ENCODE peak calls at places on chromosomes 13 and 19, in six cellular contexts. S, F, K, A, Y and D are unnamed samples.

GRCh38 chr13:25502551-25502950 is 130.8 kb downstream of the ATP8A2 start:
- DNase-seq in S (no peak), F (no peak), K (no peak), A (no peak), Y (no peak), D (no peak)

GRCh38 chr13:21668665-21669599 is 1.9 kb upstream of the FGF9 start:
- DNase-seq in S (no peak), F (no peak), K (no peak), A (no peak), Y (peak; percentile 67), D (no peak)

GRCh38 chr13:97212540-97213146 is 9.5 kb upstream of the MBNL2 start:
- DNase-seq in S (peak; percentile 34), F (no peak), K (no peak), A (peak; percentile 42), Y (peak; percentile 37), D (no peak)

GRCh38 chr19:11138659-11139526 is 16.7 kb downstream of the SPC24 start:
- DNase-seq in S (peak; percentile 90), F (no peak), K (no peak), A (peak; percentile 68), Y (no peak), D (no peak)

GRCh38 chr13:114025432-114026127 is 51.7 kb upstream of the C13orf46 start:
- DNase-seq in S (peak; percentile 65), F (no peak), K (no peak), A (no peak), Y (no peak), D (no peak)

GRCh38 chr13:100363351-100363750 is 225.2 kb downstream of the GGACT start:
- DNase-seq in S (no peak), F (no peak), K (peak; percentile 51), A (no peak), Y (no peak), D (no peak)

GRCh38 chr13:44132710-44133109 is 240.9 kb upstream of the SERP2 start:
- DNase-seq in S (no peak), F (no peak), K (no peak), A (peak; percentile 64), Y (no peak), D (no peak)

GRCh38 chr19:32238076-32238475 is 107.3 kb upstream of the ZNF507 start:
- DNase-seq in S (no peak), F (no peak), K (no peak), A (no peak), Y (peak; percentile 12), D (no peak)

GRCh38 chr19:30224689-30225606 is 147.2 kb upstream of the ZNF536 start:
- DNase-seq in S (peak; percentile 70), F (no peak), K (no peak), A (no peak), Y (no peak), D (no peak)

GRCh38 chr19:13153627-13154240 is 3.5 kb downstream of the IER2 start:
- DNase-seq in S (peak; percentile 54), F (no peak), K (no peak), A (peak; percentile 44), Y (peak; percentile 68), D (no peak)

GRCh38 chr13:28046981-28047380 is 53.4 kb downstream of the FLT3 start:
- DNase-seq in S (no peak), F (no peak), K (peak; percentile 30), A (no peak), Y (no peak), D (no peak)

GRCh38 chr19:48619692-48620565 is 623 bp downstream of the SPHK2 start:
- DNase-seq in S (no peak), F (no peak), K (no peak), A (no peak), Y (peak; percentile 22), D (no peak)

GRCh38 chr13:29654807-29655547 is 59.5 kb upstream of the SLC7A1 start:
- DNase-seq in S (no peak), F (no peak), K (no peak), A (no peak), Y (no peak), D (no peak)

GRCh38 chr19:30385174-30385573 is 13.0 kb downstream of the ZNF536 start:
- DNase-seq in S (no peak), F (no peak), K (no peak), A (no peak), Y (no peak), D (no peak)

GRCh38 chr13:39542361-39542760 is 60.6 kb downstream of the LHFPL6 start:
- DNase-seq in S (no peak), F (no peak), K (no peak), A (no peak), Y (no peak), D (no peak)

GRCh38 chr13:76882431-76882830 is 3.8 kb downstream of the KCTD12 start:
- DNase-seq in S (no peak), F (no peak), K (peak; percentile 15), A (no peak), Y (peak; percentile 53), D (no peak)

GRCh38 chr19:27733551-27734266 is 1479.2 kb downstream of the UQCRFS1 start:
- DNase-seq in S (no peak), F (no peak), K (no peak), A (no peak), Y (no peak), D (no peak)

GRCh38 chr19:42248270-42249148 is 6.1 kb upstream of the GSK3A start:
- DNase-seq in S (no peak), F (no peak), K (no peak), A (no peak), Y (no peak), D (no peak)

GRCh38 chr19:1286859-1287621 is 1.4 kb downstream of the EFNA2 start:
- DNase-seq in S (no peak), F (no peak), K (no peak), A (no peak), Y (no peak), D (no peak)

GRCh38 chr19:55486971-55487883 is 1.0 kb upstream of the SSC5D start:
- DNase-seq in S (peak; percentile 58), F (peak; percentile 59), K (peak; percentile 81), A (no peak), Y (no peak), D (no peak)

GRCh38 chr13:112990783-112991182 is 21.8 kb downstream of the MCF2L start:
- DNase-seq in S (no peak), F (no peak), K (no peak), A (peak; percentile 88), Y (no peak), D (peak; percentile 81)

GRCh38 chr13:81874681-81875661 is 1534.0 kb upstream of the SPRY2 start:
- DNase-seq in S (no peak), F (no peak), K (no peak), A (no peak), Y (no peak), D (no peak)

GRCh38 chr19:51749979-51750378 is 1.7 kb downstream of the FPR1 start:
- DNase-seq in S (no peak), F (no peak), K (no peak), A (no peak), Y (no peak), D (no peak)

GRCh38 chr19:46426035-46426505 is 2.7 kb downstream of the PNMA8C start:
- DNase-seq in S (no peak), F (no peak), K (no peak), A (no peak), Y (no peak), D (no peak)